ENCODE peak calls at places on chromosomes 5 and 9, in six cellular contexts. H is sigmoid colon, U is right cardiac atrium, K is thyroid gland, X is amygdala, F is NCI-H748 treated with DMSO at 0.1 percent for 48 hours. C is an unnamed sample.

GRCh38 chr9:79570449-79571308 is 1.1 kb upstream of the TLE4 start:
- DNase-seq in X (no peak), H (peak), F (no peak), K (peak), U (peak), C (no peak)

GRCh38 chr5:134994560-134995156 is 27.0 kb downstream of the CATSPER3 start:
- DNase-seq in U (no peak), F (no peak), H (no peak), X (no peak), K (no peak), C (no peak)

GRCh38 chr9:101625871-101626270 is 31.1 kb upstream of the PPP3R2 start:
- DNase-seq in K (no peak), X (no peak), H (no peak), F (no peak), U (no peak), C (no peak)

GRCh38 chr5:65482280-65482726 is 583 bp upstream of the ADAMTS6 start:
- DNase-seq in X (no peak), K (no peak), U (no peak), F (no peak), H (no peak), C (no peak)

GRCh38 chr9:10678790-10679189 is 66.0 kb upstream of the PTPRD start:
- DNase-seq in K (no peak), H (no peak), X (no peak), F (no peak), U (no peak), C (no peak)

GRCh38 chr5:105639068-105639467 is 2031.7 kb downstream of the EFNA5 start:
- DNase-seq in K (no peak), U (peak), H (no peak), X (no peak), F (no peak), C (no peak)

GRCh38 chr5:77632526-77633268 is 5.8 kb downstream of the OTP start:
- DNase-seq in K (no peak), H (no peak), X (no peak), U (no peak), F (no peak), C (no peak)

GRCh38 chr5:17282283-17283120 is 65.1 kb downstream of the BASP1 start:
- DNase-seq in F (no peak), U (no peak), H (no peak), X (no peak), K (no peak), C (no peak)

GRCh38 chr5:66829826-66830225 is 233.6 kb downstream of the MAST4 start:
- DNase-seq in H (no peak), X (no peak), U (no peak), K (no peak), F (no peak), C (no peak)

GRCh38 chr5:79074641-79075040 is 5.1 kb downstream of the BHMT2 start:
- DNase-seq in X (no peak), K (no peak), H (no peak), U (no peak), F (no peak), C (no peak)

C was measured in hippocampal formation.